ENCODE peak calls at places on chromosomes 16 and 17, in ten cellular contexts. U, N, D, H, I, Z, V, K, L and W are unnamed samples.
A peak's percentile ranks its signal among the peaks of the same experiment; 100 is the strongest.

GRCh38 chr16:70740174-70740918 is 54.5 kb upstream of the MTSS2 start:
- DNase-seq in Z (no peak), D (peak; percentile 66), L (no peak), I (no peak), N (no peak), H (no peak), U (no peak), K (no peak), V (no peak), W (no peak)

GRCh38 chr17:60106377-60107059 is 27.8 kb upstream of the HEATR6 start:
- DNase-seq in L (peak; percentile 34), N (no peak), I (no peak), K (no peak), V (no peak), D (no peak), H (no peak), U (no peak), Z (peak; percentile 73), W (no peak)

GRCh38 chr17:68288804-68289203 is 2.1 kb downstream of the SLC16A6 start:
- DNase-seq in K (no peak), L (peak; percentile 52), H (no peak), Z (peak; percentile 31), V (peak; percentile 63), I (no peak), N (no peak), U (no peak), D (no peak), W (no peak)

GRCh38 chr17:4607773-4608187 is 23.5 kb downstream of the SMTNL2 start:
- DNase-seq in I (no peak), H (peak; percentile 83), N (peak; percentile 78), K (peak; percentile 30), V (no peak), D (peak; percentile 70), Z (peak; percentile 65), U (peak; percentile 85), L (peak; percentile 70), W (peak; percentile 79)

GRCh38 chr17:60941028-60941427 is 263.4 kb downstream of the BCAS3 start:
- DNase-seq in N (peak; percentile 85), L (no peak), H (peak; percentile 38), I (peak; percentile 53), K (peak; percentile 29), V (peak; percentile 90), D (peak; percentile 58), U (peak; percentile 28), Z (peak; percentile 99), W (peak; percentile 17)

GRCh38 chr16:30472328-30472942 is at the start of gene ITGAL:
- DNase-seq in L (no peak), H (peak; percentile 27), D (peak; percentile 86), Z (no peak), I (peak; percentile 24), N (no peak), K (no peak), U (peak; percentile 53), V (peak; percentile 68), W (no peak)

GRCh38 chr17:78580277-78580804 is 3.1 kb upstream of the DNAH17 start:
- DNase-seq in D (no peak), N (no peak), V (no peak), I (no peak), L (no peak), H (no peak), Z (no peak), K (no peak), U (no peak), W (no peak)

GRCh38 chr16:54504372-54504771 is 217.8 kb upstream of the IRX3 start:
- DNase-seq in D (no peak), K (no peak), N (no peak), V (no peak), H (no peak), I (no peak), L (no peak), U (peak; percentile 31), Z (no peak), W (no peak)

GRCh38 chr16:86072328-86073102 is 173.6 kb downstream of the IRF8 start:
- DNase-seq in L (peak; percentile 91), Z (peak; percentile 90), H (peak; percentile 62), K (peak; percentile 52), I (no peak), U (peak; percentile 30), D (no peak), V (no peak), N (no peak), W (peak; percentile 67)

GRCh38 chr17:10799407-10799806 is 4.5 kb downstream of the TMEM238L start:
- DNase-seq in H (no peak), K (no peak), V (no peak), N (no peak), U (peak; percentile 56), L (no peak), I (peak; percentile 48), Z (no peak), D (no peak), W (peak; percentile 24)

GRCh38 chr17:50143461-50144176 is 6.9 kb downstream of the PPP1R9B start:
- DNase-seq in K (no peak), U (no peak), D (peak; percentile 86), H (no peak), Z (no peak), N (no peak), L (no peak), V (no peak), I (no peak), W (no peak)
- H3K4me1 ChIP-seq in K (no peaks in the 10 kb centered on the region), U (peaks cover 42% of the 10 kb centered on the region), D (peaks cover 33% of the 10 kb centered on the region), H (peaks cover 86% of the 10 kb centered on the region), Z (peaks cover 42% of the 10 kb centered on the region), N (peaks cover 34% of the 10 kb centered on the region), L (peaks cover 9% of the 10 kb centered on the region), V (peaks cover 35% of the 10 kb centered on the region), I (peaks cover 17% of the 10 kb centered on the region), W (peaks cover 28% of the 10 kb centered on the region)

GRCh38 chr17:8294814-8295316 is 335 bp downstream of the SLC25A35 start:
- DNase-seq in U (no peak), H (no peak), I (no peak), N (no peak), V (no peak), D (no peak), L (no peak), Z (no peak), K (no peak), W (no peak)
- H3K4me3 ChIP-seq in U (no peak overlapping the region), H (peak overlapping the region; percentile 74), I (peak overlapping the region; percentile 57), N (peak overlapping the region; percentile 62), V (peak overlapping the region; percentile 73), D (peak overlapping the region; percentile 48), L (peak overlapping the region; percentile 87), Z (peak overlapping the region; percentile 83), K (peak overlapping the region; percentile 62), W (no peak overlapping the region)

GRCh38 chr16:88506723-88507122 is 53.6 kb downstream of the ZFPM1 start:
- DNase-seq in L (no peak), N (no peak), K (no peak), D (no peak), Z (no peak), H (no peak), I (no peak), V (no peak), U (no peak), W (no peak)
- H3K4me1 ChIP-seq in L (peaks cover 9% of the 10 kb centered on the region), N (no peaks in the 10 kb centered on the region), K (no peaks in the 10 kb centered on the region), D (peaks cover 22% of the 10 kb centered on the region), Z (peaks cover 10% of the 10 kb centered on the region), H (no peaks in the 10 kb centered on the region), I (peaks cover 4% of the 10 kb centered on the region), V (no peaks in the 10 kb centered on the region), U (no peaks in the 10 kb centered on the region), W (peaks cover 95% of the 10 kb centered on the region)

GRCh38 chr17:47254403-47254943 is 846 bp downstream of the ITGB3 start:
- DNase-seq in K (no peak), L (peak; percentile 68), N (no peak), V (peak; percentile 62), Z (no peak), D (no peak), I (no peak), H (no peak), U (no peak), W (no peak)
- H3K4me3 ChIP-seq in K (peak overlapping the region; percentile 82), L (peak overlapping the region; percentile 81), N (peak overlapping the region; percentile 96), V (peak overlapping the region; percentile 79), Z (peak overlapping the region; percentile 95), D (peak overlapping the region; percentile 77), I (peak overlapping the region; percentile 79), H (peak overlapping the region; percentile 83), U (no peak overlapping the region), W (peak overlapping the region; percentile 67)

GRCh38 chr17:7587831-7588230 is 2.1 kb downstream of the SOX15 start:
- DNase-seq in V (no peak), D (no peak), H (no peak), Z (peak; percentile 54), N (no peak), I (no peak), L (peak; percentile 51), U (no peak), K (no peak), W (no peak)
- H3K4me1 ChIP-seq in V (peaks cover 27% of the 10 kb centered on the region), D (peaks cover 11% of the 10 kb centered on the region), H (peaks cover 58% of the 10 kb centered on the region), Z (peaks cover 52% of the 10 kb centered on the region), N (peaks cover 23% of the 10 kb centered on the region), I (peaks cover 15% of the 10 kb centered on the region), L (peaks cover 15% of the 10 kb centered on the region), U (peaks cover 13% of the 10 kb centered on the region), K (no peaks in the 10 kb centered on the region), W (peaks cover 35% of the 10 kb centered on the region)

DNA sequence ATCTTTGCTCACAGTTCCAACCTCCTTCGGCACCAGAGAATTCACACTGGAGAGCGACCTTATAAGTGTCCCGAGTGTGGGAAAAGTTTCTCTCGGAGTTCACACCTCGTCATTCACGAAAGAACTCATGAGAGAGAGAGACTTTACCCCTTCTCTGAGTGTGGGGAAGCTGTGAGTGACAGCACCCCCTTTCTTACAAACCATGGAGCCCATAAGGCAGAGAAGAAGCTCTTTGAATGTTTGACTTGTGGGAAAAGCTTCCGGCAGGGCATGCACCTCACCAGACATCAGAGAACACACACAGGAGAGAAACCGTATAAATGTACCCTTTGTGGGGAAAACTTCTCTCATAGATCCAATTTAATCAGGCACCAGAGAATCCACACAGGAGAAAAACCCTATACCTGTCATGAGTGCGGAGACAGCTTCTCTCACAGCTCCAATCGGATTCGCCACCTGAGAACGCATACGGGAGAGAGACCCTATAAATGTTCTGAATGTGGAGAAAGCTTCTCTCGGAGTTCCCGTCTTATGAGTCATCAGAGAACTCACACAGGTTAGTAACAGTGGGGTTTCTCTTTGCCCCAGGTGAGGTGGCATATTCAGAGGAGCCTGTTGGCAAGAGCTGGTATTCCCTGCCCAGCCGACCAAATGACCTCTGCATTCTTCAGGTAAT is 6.8 kb downstream of the ZNF263 start:
- DNase-seq in I (no peak), Z (no peak), H (no peak), N (peak; percentile 38), U (no peak), D (no peak), V (no peak), K (no peak), L (no peak), W (no peak)
- H3K4me3 ChIP-seq in I (no peak overlapping the region), Z (peak overlapping the region; percentile 64), H (no peak overlapping the region), N (no peak overlapping the region), U (no peak overlapping the region), D (no peak overlapping the region), V (peak overlapping the region; percentile 8), K (no peak overlapping the region), L (peak overlapping the region; percentile 70), W (no peak overlapping the region)

GRCh38 chr16:23508589-23509440 is 1.5 kb downstream of the GGA2 start:
- DNase-seq in Z (peak; percentile 46), L (peak; percentile 70), K (no peak), U (no peak), N (no peak), V (no peak), I (no peak), D (no peak), H (no peak), W (peak; percentile 38)
- H3K4me1 ChIP-seq in Z (peaks cover 36% of the 10 kb centered on the region), L (peaks cover 6% of the 10 kb centered on the region), K (no peaks in the 10 kb centered on the region), U (peaks cover 30% of the 10 kb centered on the region), N (peaks cover 16% of the 10 kb centered on the region), V (peaks cover 23% of the 10 kb centered on the region), I (no peaks in the 10 kb centered on the region), D (peaks cover 6% of the 10 kb centered on the region), H (peaks cover 74% of the 10 kb centered on the region), W (peaks cover 56% of the 10 kb centered on the region)